ENCODE peak calls at places on chromosomes 1 and 21, in seven cellular contexts. U is fibroblast of lung, Z is brain microvascular endothelial cell, L is fibroblast of mammary gland, O is left lung, N is nephron progenitor cell, D is pancreas. X is an unnamed sample.

GRCh38 chr1:18175530-18176377 is 68.2 kb downstream of the IGSF21 start:
- DNase-seq in U (no peak), Z (no peak), L (no peak), O (no peak), N (no peak), D (no peak), X (no peak)

GRCh38 chr1:2475571-2475970 is 518 bp upstream of the PLCH2 start:
- DNase-seq in U (no peak), Z (no peak), L (no peak), O (no peak), N (no peak), D (no peak), X (no peak)

GRCh38 chr1:61143821-61144220 is 61.5 kb downstream of the NFIA start:
- DNase-seq in U (peak; percentile 23), Z (no peak), L (no peak), O (no peak), N (no peak), D (no peak), X (no peak)

GRCh38 chr1:56287736-56288135 is 291.6 kb downstream of the PLPP3 start:
- DNase-seq in U (no peak), Z (no peak), L (no peak), O (no peak), N (no peak), D (no peak), X (no peak)

GRCh38 chr1:154886281-154887036 is 16.4 kb upstream of the KCNN3 start:
- DNase-seq in U (no peak), Z (no peak), L (no peak), O (no peak), N (no peak), D (no peak), X (no peak)

GRCh38 chr1:156537027-156537426 is 35.3 kb downstream of the IQGAP3 start:
- DNase-seq in U (no peak), Z (no peak), L (no peak), O (no peak), N (no peak), D (no peak), X (no peak)

GRCh38 chr1:243216741-243217140 is 38.3 kb downstream of the CEP170 start:
- DNase-seq in U (no peak), Z (no peak), L (peak; percentile 36), O (no peak), N (no peak), D (no peak), X (no peak)

GRCh38 chr1:183355797-183356196 is 62.4 kb downstream of the NMNAT2 start:
- DNase-seq in U (no peak), Z (no peak), L (no peak), O (no peak), N (no peak), D (no peak), X (no peak)

GRCh38 chr21:34938079-34938764 is 110.9 kb downstream of the RUNX1 start:
- DNase-seq in U (peak; percentile 86), Z (peak; percentile 58), L (peak; percentile 42), O (no peak), N (no peak), D (no peak), X (no peak)

GRCh38 chr1:235898126-235898525 is 31.4 kb upstream of the LYST start:
- DNase-seq in U (peak; percentile 67), Z (no peak), L (peak; percentile 63), O (no peak), N (no peak), D (no peak), X (no peak)

GRCh38 chr1:60655799-60656355 is 426.5 kb upstream of the NFIA start:
- DNase-seq in U (no peak), Z (no peak), L (no peak), O (no peak), N (no peak), D (no peak), X (no peak)

GRCh38 chr1:184974086-184974836 is at the start of gene NIBAN1:
- DNase-seq in U (peak; percentile 44), Z (no peak), L (peak; percentile 65), O (peak; percentile 93), N (peak; percentile 61), D (peak; percentile 86), X (peak; percentile 60)

GRCh38 chr1:42692461-42692860 is 10.2 kb downstream of the YBX1 start:
- DNase-seq in U (no peak), Z (no peak), L (no peak), O (no peak), N (no peak), D (no peak), X (no peak)

GRCh38 chr1:53176452-53177344 is 19.9 kb upstream of the CPT2 start:
- DNase-seq in U (peak; percentile 57), Z (no peak), L (no peak), O (no peak), N (no peak), D (peak; percentile 75), X (no peak)

GRCh38 chr1:226975909-226976670 is 36.0 kb downstream of the COQ8A start:
- DNase-seq in U (no peak), Z (no peak), L (no peak), O (no peak), N (no peak), D (peak; percentile 46), X (no peak)
- TF ChIP-seq CTCF in U (no peak), Z (no peak), L (no peak), O (no peak), N (no peak), D (no peak), X (no peak)

DNA sequence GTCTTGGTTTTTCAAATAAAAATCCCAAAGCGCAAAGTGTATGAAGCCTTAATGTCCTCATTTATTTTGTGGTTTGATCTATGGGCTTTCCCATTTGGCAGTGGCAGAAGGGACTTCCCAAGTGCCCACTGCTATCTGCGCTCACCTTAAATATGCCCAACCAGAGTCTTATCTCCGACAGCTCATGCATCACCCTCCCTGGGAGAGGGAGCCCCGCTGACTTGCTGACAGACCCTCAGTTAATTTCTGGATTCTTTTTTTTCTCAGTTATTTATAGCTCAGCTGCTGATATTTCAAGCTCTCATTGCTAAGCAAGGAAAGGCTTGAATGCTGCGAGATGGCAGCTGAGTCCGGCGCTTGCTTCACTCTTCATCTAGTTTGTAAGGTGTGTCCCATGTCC is 19.3 kb downstream of the KAZN start:
- DNase-seq in U (no peak), Z (no peak), L (no peak), O (no peak), N (no peak), D (no peak), X (no peak)
- TF ChIP-seq CTCF in U (no peak), Z (no peak), L (no peak), O (no peak), N (no peak), D (no peak), X (no peak)

GRCh38 chr1:180486092-180486491 is 16.3 kb downstream of the ACBD6 start:
- DNase-seq in U (no peak), Z (no peak), L (no peak), O (no peak), N (no peak), D (no peak), X (no peak)
- TF ChIP-seq CTCF in U (no peak), Z (no peak), L (no peak), O (no peak), N (no peak), D (no peak), X (no peak)

DNA sequence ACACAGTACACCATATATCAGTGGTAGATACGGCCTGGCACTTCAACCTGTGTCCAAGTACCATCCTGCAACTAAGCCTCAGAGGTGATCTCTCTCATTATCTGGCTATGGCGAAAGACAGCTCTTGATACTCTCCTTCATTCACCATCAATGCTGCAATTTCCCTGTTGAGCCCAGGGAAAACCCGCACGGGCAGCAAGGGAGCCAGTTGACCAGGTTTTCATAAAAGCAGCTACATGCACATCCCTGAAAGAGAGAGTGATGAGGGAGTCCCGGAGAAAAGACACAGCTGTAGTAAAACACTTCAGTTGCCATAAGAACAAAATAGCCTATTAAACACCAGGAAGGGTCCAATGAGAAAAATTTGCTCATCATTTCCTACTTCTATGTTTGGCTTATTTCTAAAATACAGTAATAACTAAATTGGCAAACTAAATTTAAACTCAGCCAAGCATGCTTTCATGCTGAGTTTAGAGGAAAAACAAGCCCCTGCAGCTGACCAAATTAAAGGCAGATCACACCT is 68.4 kb downstream of the CAPZB start:
- DNase-seq in U (no peak), Z (no peak), L (no peak), O (no peak), N (no peak), D (no peak), X (no peak)
- TF ChIP-seq CTCF in U (no peak), Z (no peak), L (no peak), O (no peak), N (no peak), D (no peak), X (no peak)

DNA sequence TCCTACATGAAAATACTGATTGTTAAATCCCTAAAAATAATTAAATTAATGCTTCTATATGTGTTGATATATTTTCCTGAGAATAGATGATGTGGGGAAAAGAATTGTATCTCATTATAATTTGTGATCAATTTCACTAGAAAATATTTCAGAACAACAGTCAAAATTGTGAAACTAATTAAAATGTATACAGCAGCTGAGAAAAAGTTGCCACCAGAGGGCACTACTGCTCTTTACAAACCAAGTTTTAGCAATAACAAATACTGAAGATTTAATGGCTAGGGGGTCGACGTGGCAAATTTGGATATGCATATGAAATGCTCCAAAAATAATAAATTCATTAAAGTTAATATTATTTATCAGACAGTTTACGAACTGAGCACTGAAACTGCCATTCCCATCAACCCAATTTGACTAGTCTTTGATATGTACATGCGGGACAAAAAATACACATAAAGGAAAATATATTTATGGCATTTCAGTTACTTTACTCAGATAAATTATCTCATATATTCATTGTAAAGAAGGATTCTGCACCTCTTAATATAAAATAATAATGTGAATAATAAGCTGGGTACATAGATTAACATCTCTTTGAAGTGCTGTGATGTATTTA is 96.3 kb upstream of the TMPRSS15 start:
- DNase-seq in U (peak; percentile 40), Z (peak; percentile 44), L (peak; percentile 48), O (no peak), N (peak; percentile 69), D (no peak), X (no peak)
- TF ChIP-seq CTCF in U (peak; percentile 32), Z (peak; percentile 72), L (peak; percentile 59), O (peak; percentile 43), N (peak; percentile 84), D (peak; percentile 60), X (peak; percentile 71)

DNA sequence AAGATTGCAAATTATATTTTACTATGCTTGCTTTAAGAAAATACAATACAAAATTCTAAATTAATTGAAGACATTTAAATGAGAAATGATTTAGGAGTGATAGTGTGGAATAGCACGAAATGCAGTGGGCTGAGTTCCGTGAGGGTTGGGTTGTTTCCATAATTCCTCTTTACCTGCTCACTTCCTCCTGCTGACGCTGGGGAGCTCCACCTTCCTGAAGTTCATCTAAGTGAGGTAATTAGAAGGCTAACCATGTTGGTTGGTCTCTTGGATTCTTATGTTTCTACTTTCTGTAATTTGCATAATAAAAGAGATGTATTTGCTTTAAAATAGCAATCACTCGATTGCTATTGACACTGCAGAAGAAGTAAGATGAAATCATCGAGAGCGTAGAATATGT is 4.7 kb downstream of the OR14I1 start:
- DNase-seq in U (no peak), Z (no peak), L (no peak), O (no peak), N (no peak), D (no peak), X (no peak)
- TF ChIP-seq CTCF in U (no peak), Z (no peak), L (no peak), O (no peak), N (no peak), D (no peak), X (no peak)

X was measured in GM13977.